ENCODE peak calls at places on chromosomes 13 and 19, in eight cellular contexts. Y is Caco-2; H is cardiac muscle cell; Q is left ventricle myocardium inferior; W is foreskin fibroblast; D is AG04449; I is CD8-positive, alpha-beta T cell; E is A549. O is an unnamed sample.

GRCh38 chr13:34459856-34460255 is 482.2 kb upstream of the NBEA start:
- DNase-seq in W (peak), Y (no peak), E (no peak), Q (no peak), D (no peak), I (no peak), H (no peak), O (no peak)

GRCh38 chr13:110633776-110634175 is 18.4 kb downstream of the NAXD start:
- DNase-seq in E (no peak), Y (no peak), I (no peak), Q (no peak), W (no peak), H (no peak), D (no peak), O (no peak)

GRCh38 chr19:29645911-29646310 is 19.4 kb upstream of the PLEKHF1 start:
- DNase-seq in E (no peak), D (no peak), Y (no peak), H (no peak), W (peak), Q (peak), I (no peak), O (no peak)

GRCh38 chr19:7544626-7545025 is 9.1 kb downstream of the PNPLA6 start:
- DNase-seq in H (no peak), I (no peak), Q (no peak), E (no peak), W (no peak), D (no peak), Y (no peak), O (no peak)

GRCh38 chr13:52345048-52345447 is 60.9 kb downstream of the THSD1 start:
- DNase-seq in Y (no peak), Q (no peak), D (no peak), W (peak), I (no peak), E (no peak), H (no peak), O (no peak)

GRCh38 chr19:35557539-35558399 is 5.7 kb downstream of the ATP4A start:
- DNase-seq in E (peak), H (peak), I (peak), W (peak), D (no peak), Q (peak), Y (peak), O (no peak)

GRCh38 chr19:5308471-5309437 is 31.9 kb downstream of the PTPRS start:
- DNase-seq in D (peak), W (peak), E (no peak), H (no peak), Q (peak), I (no peak), Y (no peak), O (no peak)

GRCh38 chr19:27734496-27735220 is 1478.3 kb downstream of the UQCRFS1 start:
- DNase-seq in D (no peak), Q (no peak), H (no peak), W (no peak), Y (no peak), I (no peak), E (no peak), O (no peak)

GRCh38 chr19:45922281-45922680 is 7.7 kb upstream of the NANOS2 start:
- DNase-seq in Y (no peak), D (no peak), E (peak), H (no peak), W (no peak), Q (no peak), I (no peak), O (no peak)

GRCh38 chr13:113973218-113974164 is at the start of gene C13orf46:
- DNase-seq in D (no peak), Y (no peak), Q (peak), H (no peak), I (no peak), E (no peak), W (no peak), O (no peak)

GRCh38 chr19:29622191-29623070 is 16.3 kb downstream of the POP4 start:
- DNase-seq in I (peak), W (peak), Q (no peak), H (peak), E (no peak), Y (no peak), D (no peak), O (no peak)

GRCh38 chr19:52007436-52007804 is 591 bp downstream of the ZNF615 start:
- DNase-seq in W (no peak), H (peak), I (no peak), E (peak), Q (no peak), D (no peak), Y (no peak), O (no peak)

GRCh38 chr19:53877361-53877766 is 4.6 kb upstream of the PRKCG start:
- DNase-seq in D (no peak), E (peak), Y (no peak), W (peak), H (no peak), Q (no peak), I (peak), O (no peak)

GRCh38 chr19:41929536-41930071 is 1.4 kb upstream of the ERFL start:
- DNase-seq in D (no peak), E (no peak), H (no peak), Q (no peak), Y (no peak), I (no peak), W (no peak), O (no peak)

GRCh38 chr19:46849610-46850009 is 1.0 kb downstream of the AP2S1 start:
- DNase-seq in H (peak), E (no peak), Q (no peak), W (peak), D (no peak), I (no peak), Y (no peak), O (no peak)

GRCh38 chr13:91767681-91768080 is 369.3 kb downstream of the GPC5 start:
- DNase-seq in Y (peak), H (peak), E (no peak), W (no peak), Q (no peak), D (no peak), I (no peak), O (no peak)

GRCh38 chr13:111370570-111371150 is 50.2 kb downstream of the TEX29 start:
- DNase-seq in E (no peak), D (no peak), W (no peak), Y (no peak), Q (no peak), I (no peak), H (no peak), O (no peak)

GRCh38 chr13:63864171-63864902 is 2448.7 kb upstream of the PCDH20 start:
- DNase-seq in E (no peak), Q (no peak), I (no peak), D (no peak), Y (no peak), W (peak), H (no peak), O (no peak)

GRCh38 chr13:84706004-84706710 is 823.9 kb upstream of the SLITRK1 start:
- DNase-seq in W (no peak), Y (no peak), I (no peak), D (no peak), Q (no peak), H (no peak), E (no peak), O (no peak)

GRCh38 chr13:80342541-80343371 is 1.8 kb upstream of the SPRY2 start:
- DNase-seq in E (peak), Y (peak), Q (peak), D (no peak), H (peak), W (peak), I (peak), O (no peak)

GRCh38 chr13:21576424-21576823 is 27.5 kb downstream of the MICU2 start:
- DNase-seq in E (no peak), I (no peak), H (no peak), W (peak), D (no peak), Q (no peak), Y (no peak), O (no peak)

GRCh38 chr19:33273065-33273736 is 29.1 kb downstream of the CEBPA start:
- DNase-seq in Y (no peak), D (no peak), I (no peak), H (no peak), W (no peak), E (no peak), Q (no peak), O (no peak)

GRCh38 chr13:33542309-33543088 is 256.9 kb upstream of the STARD13 start:
- DNase-seq in H (peak), I (peak), Q (peak), W (peak), E (peak), Y (peak), D (peak), O (peak)

GRCh38 chr13:43564941-43565340 is 221.8 kb downstream of the ENOX1 start:
- DNase-seq in I (no peak), W (no peak), E (no peak), D (no peak), H (no peak), Q (no peak), Y (no peak), O (no peak)

GRCh38 chr19:4140237-4140711 is 13.2 kb upstream of the CREB3L3 start:
- DNase-seq in I (no peak), Q (no peak), D (no peak), Y (peak), W (peak), H (peak), E (peak), O (no peak)

GRCh38 chr13:44303681-44304432 is 69.8 kb upstream of the SERP2 start:
- DNase-seq in Y (no peak), E (no peak), H (no peak), D (no peak), Q (peak), I (no peak), W (no peak), O (no peak)

GRCh38 chr19:4889034-4889825 is 13.5 kb downstream of the ARRDC5 start:
- DNase-seq in I (no peak), W (peak), E (no peak), D (no peak), Y (no peak), H (no peak), Q (no peak), O (no peak)

GRCh38 chr13:24106429-24106828 is 54.1 kb upstream of the SPATA13 start:
- DNase-seq in E (no peak), D (no peak), Y (no peak), I (no peak), Q (no peak), H (no peak), W (no peak), O (no peak)

GRCh38 chr19:34853369-34853768 is 73.3 kb upstream of the ZNF30 start:
- DNase-seq in E (no peak), Y (no peak), D (no peak), I (no peak), W (no peak), Q (no peak), H (no peak), O (no peak)

GRCh38 chr19:31285744-31286143 is 63.5 kb downstream of the TSHZ3 start:
- DNase-seq in W (peak), Y (peak), I (no peak), H (no peak), E (no peak), Q (no peak), D (no peak), O (no peak)

GRCh38 chr13:76884167-76884566 is 2.0 kb downstream of the KCTD12 start:
- DNase-seq in Q (peak), E (no peak), D (no peak), W (peak), H (peak), Y (no peak), I (no peak), O (no peak)

GRCh38 chr13:113029487-113030258 is 60.7 kb downstream of the MCF2L start:
- DNase-seq in Y (peak), E (peak), I (peak), D (no peak), W (peak), Q (no peak), H (peak), O (no peak)

GRCh38 chr13:110914293-110915056 is 394 bp downstream of the ANKRD10 start:
- DNase-seq in H (peak), I (peak), Q (peak), D (no peak), Y (peak), W (peak), E (peak), O (no peak)

GRCh38 chr13:112824429-112824828 is 134.6 kb downstream of the ATP11A start:
- DNase-seq in Y (no peak), E (no peak), I (no peak), Q (no peak), D (no peak), W (no peak), H (no peak), O (no peak)

GRCh38 chr13:38202730-38203129 is 146.9 kb upstream of the UFM1 start:
- DNase-seq in E (no peak), I (no peak), Q (no peak), D (no peak), H (no peak), W (peak), Y (no peak), O (no peak)

GRCh38 chr13:35889560-35889959 is 241.6 kb downstream of the DCLK1 start:
- DNase-seq in E (no peak), Q (no peak), I (no peak), H (no peak), D (no peak), Y (no peak), W (no peak), O (no peak)

GRCh38 chr13:111361873-111362648 is 41.6 kb downstream of the TEX29 start:
- DNase-seq in I (no peak), W (no peak), E (no peak), H (no peak), Q (no peak), D (no peak), Y (no peak), O (no peak)

GRCh38 chr13:106919093-106919492 is 351.2 kb upstream of the ARGLU1 start:
- DNase-seq in W (peak), I (no peak), D (no peak), E (no peak), H (no peak), Y (no peak), Q (no peak), O (peak)

GRCh38 chr19:46586294-46586693 is 14.8 kb upstream of the CALM3 start:
- DNase-seq in I (no peak), E (no peak), Y (no peak), Q (no peak), D (no peak), H (no peak), W (no peak), O (no peak)

GRCh38 chr13:50521750-50522149 is 321.7 kb downstream of the DLEU7 start:
- DNase-seq in H (no peak), W (peak), D (no peak), I (no peak), E (no peak), Y (no peak), Q (no peak), O (peak)

GRCh38 chr19:10227215-10227971 is 3.7 kb downstream of the S1PR2 start:
- DNase-seq in W (peak), Y (no peak), E (no peak), D (no peak), I (no peak), H (no peak), Q (peak), O (no peak)
- TF ChIP-seq CTCF in W (peak), Y (no peak), E (no peak), D (no peak), I (no peak), H (no peak), Q (no peak), O (no peak)

DNA sequence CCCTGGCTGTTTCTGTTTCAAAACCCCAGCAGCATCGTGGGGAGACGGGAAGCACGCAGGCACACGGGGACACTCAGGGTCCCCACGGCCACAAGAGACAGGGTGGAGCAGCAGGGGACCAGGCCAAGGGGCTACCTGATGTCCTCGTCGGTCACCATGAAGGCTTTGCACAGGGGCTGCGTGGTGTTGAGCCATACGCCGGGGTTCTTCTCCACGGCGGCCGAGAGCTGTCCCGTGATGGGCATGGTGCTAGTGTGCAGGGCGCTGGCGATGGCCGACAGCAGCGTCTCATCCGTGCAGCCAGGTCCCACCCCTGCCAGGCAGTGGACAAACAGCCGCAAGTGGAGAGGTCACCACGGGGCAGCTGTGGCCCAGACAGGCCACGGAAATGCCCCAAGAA is 11.7 kb downstream of the MBD3 start:
- DNase-seq in W (no peak), D (no peak), Q (no peak), I (no peak), E (no peak), Y (no peak), H (no peak), O (no peak)
- H3K4me3 ChIP-seq in W (no peak), D (no peak), Q (no peak), I (no peak), E (no peak), Y (no peak), H (no peak), O (no peak)

GRCh38 chr13:73403362-73404150 is 344.8 kb downstream of the KLF5 start:
- DNase-seq in H (no peak), D (no peak), Q (no peak), Y (no peak), I (no peak), E (no peak), W (no peak), O (no peak)

GRCh38 chr13:73404581-73404980 is 345.8 kb downstream of the KLF5 start:
- DNase-seq in Y (no peak), H (no peak), Q (no peak), I (no peak), E (no peak), W (no peak), D (no peak), O (no peak)

GRCh38 chr13:73399347-73400216 is 340.8 kb downstream of the KLF5 start:
- DNase-seq in D (no peak), W (no peak), E (no peak), H (no peak), Y (peak), Q (no peak), I (no peak), O (no peak)

GRCh38 chr13:73397486-73398020 is 338.7 kb downstream of the KLF5 start:
- DNase-seq in Q (no peak), W (no peak), H (no peak), D (no peak), E (no peak), Y (no peak), I (no peak), O (no peak)

DNA sequence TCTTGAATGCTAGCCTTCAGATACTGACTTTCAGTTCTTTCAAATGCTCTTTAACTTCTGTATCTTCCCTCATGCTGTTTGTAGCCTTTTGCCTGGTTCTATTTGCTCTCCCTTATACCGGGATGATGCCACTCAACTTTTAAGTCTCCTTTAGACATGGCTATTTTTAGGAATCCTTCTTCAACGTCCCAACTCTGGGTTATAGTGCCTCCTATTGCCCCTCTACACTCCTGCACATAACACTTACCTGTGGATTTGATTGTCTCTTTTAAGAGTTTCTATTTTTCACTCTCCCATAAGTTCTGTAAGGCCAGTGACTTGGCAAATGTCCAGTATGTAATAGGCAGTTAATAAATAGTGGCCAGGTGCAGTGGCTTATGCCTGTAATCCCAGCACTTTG is 343.0 kb downstream of the KLF5 start:
- DNase-seq in Y (no peak), Q (no peak), W (no peak), E (peak), D (no peak), H (no peak), I (no peak), O (no peak)
- TF ChIP-seq CTCF in Y (no peak), Q (no peak), W (no peak), E (no peak), D (no peak), H (no peak), I (no peak), O (peak)

GRCh38 chr19:12720296-12720695 is 3.4 kb downstream of the TNPO2 start:
- DNase-seq in H (no peak), I (no peak), Q (no peak), W (no peak), Y (no peak), D (no peak), E (no peak), O (no peak)
- H3K4me3 ChIP-seq in H (no peak), I (no peak), Q (peak), W (peak), Y (no peak), D (peak), E (no peak), O (peak)

O was measured in epithelial cell of proximal tubule.